ENCODE peak calls at places on chromosomes 4 and X, in seven cellular contexts. I is SK-N-SH, P is transverse colon, R is upper lobe of left lung, V is GM12878, Q is HCT116, B is endothelial cell of umbilical vein. F is an unnamed sample. For H3K4me1 and H3K9me3, the result is how much of the 10 kb centered on the place peaks cover.

GRCh38 chrX:134880866-134881265 is 109.9 kb upstream of the SMIM10 start:
- DNase-seq in I (no peak), Q (no peak), P (no peak), V (no peak), R (no peak), B (no peak), F (no peak)

GRCh38 chrX:11949291-11949690 is 189.0 kb upstream of the FRMPD4 start:
- DNase-seq in I (no peak), V (no peak), R (no peak), P (no peak), B (no peak), Q (no peak), F (no peak)

GRCh38 chrX:118211891-118212816 is 95.5 kb upstream of the KLHL13 start:
- DNase-seq in P (no peak), I (no peak), R (no peak), V (no peak), B (no peak), Q (no peak), F (no peak)

GRCh38 chr4:102759835-102760644 is 728 bp downstream of the MANBA start:
- DNase-seq in R (no peak), P (peak), V (peak), B (no peak), I (no peak), Q (no peak), F (no peak)

GRCh38 chr4:20580907-20581306 is 119.4 kb upstream of the PACRGL start:
- DNase-seq in P (no peak), V (no peak), I (no peak), B (no peak), Q (no peak), R (no peak), F (no peak)

GRCh38 chrX:151735219-151735618 is 673 bp downstream of the CNGA2 start:
- DNase-seq in Q (no peak), B (no peak), P (no peak), V (no peak), R (no peak), I (no peak), F (no peak)

GRCh38 chr4:183099537-183100297 is 660 bp downstream of the WWC2 start:
- DNase-seq in Q (no peak), I (no peak), R (peak), P (no peak), V (no peak), B (peak), F (no peak)

GRCh38 chr4:48639816-48640215 is 140.3 kb downstream of the FRYL start:
- DNase-seq in I (no peak), V (no peak), R (no peak), Q (no peak), B (no peak), P (no peak), F (no peak)

GRCh38 chrX:107700317-107700774 is 72.0 kb downstream of the PRPS1 start:
- DNase-seq in B (no peak), R (no peak), P (no peak), V (no peak), I (no peak), Q (no peak), F (no peak)

GRCh38 chr4:44661940-44662622 is 10.7 kb upstream of the YIPF7 start:
- DNase-seq in V (no peak), Q (no peak), B (no peak), I (no peak), R (no peak), P (no peak), F (no peak)

GRCh38 chr4:1480720-1481119 is 74.5 kb upstream of the NKX1-1 start:
- DNase-seq in Q (no peak), B (no peak), V (no peak), I (no peak), R (no peak), P (no peak), F (no peak)

GRCh38 chrX:47283015-47283771 is 50.4 kb downstream of the USP11 start:
- DNase-seq in P (no peak), I (peak), R (no peak), Q (no peak), B (no peak), V (no peak), F (peak)

GRCh38 chrX:1336331-1337143 is at the start of gene IL3RA:
- DNase-seq in P (peak), B (peak), Q (no peak), I (no peak), V (peak), R (no peak), F (no peak)
- TF ChIP-seq POLR2AphosphoS5 in P (peak), B (no peak), Q (no peak), I (no peak), V (peak), R (no peak), F (no peak)

GRCh38 chrX:10233696-10234095 is 76.9 kb downstream of the CLCN4 start:
- DNase-seq in B (no peak), V (no peak), Q (no peak), P (no peak), R (no peak), I (no peak), F (no peak)
- H3K4me1 ChIP-seq in B (under half), V (under half), Q (under half), P (under half), R (under half), I (under half), F (under half)

GRCh38 chr4:8044244-8044643 is 104.6 kb upstream of the AFAP1 start:
- DNase-seq in R (no peak), B (no peak), P (no peak), Q (no peak), I (no peak), V (no peak), F (no peak)

GRCh38 chr4:8043596-8043995 is 103.9 kb upstream of the AFAP1 start:
- DNase-seq in V (no peak), Q (no peak), R (peak), P (no peak), B (no peak), I (no peak), F (no peak)

GRCh38 chr4:8039290-8039689 is 99.6 kb upstream of the AFAP1 start:
- DNase-seq in R (peak), I (peak), B (peak), V (no peak), P (peak), Q (no peak), F (no peak)

GRCh38 chr4:8040607-8041006 is 100.9 kb upstream of the AFAP1 start:
- DNase-seq in R (no peak), V (no peak), Q (no peak), P (no peak), I (no peak), B (no peak), F (no peak)

GRCh38 chr4:8041868-8042267 is 102.2 kb upstream of the AFAP1 start:
- DNase-seq in B (no peak), P (no peak), R (no peak), V (no peak), I (no peak), Q (no peak), F (no peak)
- H3K9me3 ChIP-seq in B (under half), P (under half), R (under half), V (under half), I (under half), Q (under half), F (under half)

DNA sequence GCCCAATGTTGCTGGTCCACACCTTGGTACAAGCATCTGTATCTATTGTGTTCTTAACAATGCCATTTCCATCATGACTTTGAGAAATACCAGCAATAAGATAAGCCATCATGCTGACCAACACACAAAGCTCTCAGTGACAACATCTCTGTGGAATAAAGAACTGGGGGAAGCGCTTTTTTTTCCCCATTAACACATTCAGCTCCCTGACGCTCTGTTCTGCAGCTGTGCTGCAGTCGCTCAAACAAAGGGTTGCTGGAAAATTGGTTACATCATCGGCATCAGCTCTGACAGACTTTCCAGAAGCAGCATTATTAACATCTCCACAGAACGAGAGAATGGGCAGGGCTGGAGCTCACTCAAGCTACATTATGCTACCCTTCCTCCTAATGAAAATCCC is 39.9 kb downstream of the DCX start:
- DNase-seq in I (no peak), P (no peak), B (no peak), Q (no peak), R (no peak), V (no peak), F (no peak)
- TF ChIP-seq POLR2AphosphoS5 in I (no peak), P (no peak), B (no peak), Q (no peak), R (no peak), V (no peak), F (no peak)

GRCh38 chr4:113636877-113637276 is 124.7 kb downstream of the CAMK2D start:
- DNase-seq in V (no peak), R (no peak), P (no peak), I (no peak), Q (no peak), B (no peak), F (no peak)

GRCh38 chr4:113637823-113638691 is 123.5 kb downstream of the CAMK2D start:
- DNase-seq in P (no peak), Q (no peak), V (no peak), B (no peak), I (no peak), R (no peak), F (no peak)

GRCh38 chr4:113635739-113636437 is 125.7 kb downstream of the CAMK2D start:
- DNase-seq in I (no peak), Q (no peak), B (no peak), V (no peak), P (no peak), R (no peak), F (no peak)

GRCh38 chr4:113637363-113637762 is 124.2 kb downstream of the CAMK2D start:
- DNase-seq in I (no peak), V (no peak), B (no peak), P (no peak), Q (no peak), R (no peak), F (no peak)

GRCh38 chr4:113636438-113636818 is 125.1 kb downstream of the CAMK2D start:
- DNase-seq in R (no peak), Q (no peak), B (no peak), I (no peak), P (no peak), V (no peak), F (no peak)
- H3K4me1 ChIP-seq in R (under half), Q (under half), B (under half), I (under half), P (under half), V (half or more), F (under half)

GRCh38 chrX:67346225-67346624 is 197.6 kb upstream of the AR start:
- DNase-seq in V (no peak), I (no peak), B (no peak), P (no peak), Q (no peak), R (no peak), F (no peak)

GRCh38 chrX:67342138-67342537 is 201.7 kb upstream of the AR start:
- DNase-seq in B (no peak), R (no peak), I (no peak), V (no peak), P (no peak), Q (no peak), F (no peak)

GRCh38 chrX:67347145-67347544 is 196.7 kb upstream of the AR start:
- DNase-seq in P (no peak), V (no peak), I (no peak), R (no peak), Q (no peak), B (no peak), F (no peak)

GRCh38 chrX:67351411-67351810 is 192.4 kb upstream of the AR start:
- DNase-seq in R (no peak), B (no peak), V (no peak), Q (no peak), P (no peak), I (no peak), F (no peak)

DNA sequence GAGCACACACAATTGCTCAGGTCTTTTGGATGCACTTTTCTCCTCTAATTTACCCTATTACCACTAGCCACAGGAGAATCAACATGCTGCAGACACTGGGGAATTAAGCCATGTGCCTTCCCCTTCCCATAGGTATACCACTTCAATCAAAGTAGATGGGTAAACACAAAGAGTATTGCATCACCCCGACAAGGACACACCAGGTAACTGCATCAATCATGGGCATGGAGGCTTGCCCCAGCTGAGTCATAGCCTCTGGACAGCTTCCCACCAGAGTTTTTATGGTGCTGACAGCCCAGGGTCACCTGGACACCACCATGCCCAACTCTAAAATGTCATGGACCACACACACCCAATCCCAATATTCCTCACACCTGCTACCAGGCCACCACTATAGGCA is 197.2 kb upstream of the AR start:
- DNase-seq in B (no peak), P (no peak), V (no peak), R (no peak), I (no peak), Q (no peak), F (no peak)
- H3K9me3 ChIP-seq in B (under half), P (under half), V (under half), R (under half), I (under half), Q (under half), F (under half)

GRCh38 chr4:156764846-156765245 is 206.8 kb downstream of the PDGFC start:
- DNase-seq in Q (no peak), P (no peak), V (no peak), I (no peak), R (no peak), B (no peak), F (no peak)

GRCh38 chr4:156762851-156763250 is 208.7 kb downstream of the PDGFC start:
- DNase-seq in I (no peak), Q (no peak), V (no peak), R (no peak), B (no peak), P (no peak), F (no peak)

GRCh38 chr4:156765277-156765676 is 206.3 kb downstream of the PDGFC start:
- DNase-seq in I (no peak), B (no peak), Q (no peak), V (no peak), P (no peak), R (no peak), F (no peak)

GRCh38 chr4:156764145-156764544 is 207.5 kb downstream of the PDGFC start:
- DNase-seq in I (no peak), P (no peak), Q (no peak), R (no peak), B (no peak), V (no peak), F (no peak)

DNA sequence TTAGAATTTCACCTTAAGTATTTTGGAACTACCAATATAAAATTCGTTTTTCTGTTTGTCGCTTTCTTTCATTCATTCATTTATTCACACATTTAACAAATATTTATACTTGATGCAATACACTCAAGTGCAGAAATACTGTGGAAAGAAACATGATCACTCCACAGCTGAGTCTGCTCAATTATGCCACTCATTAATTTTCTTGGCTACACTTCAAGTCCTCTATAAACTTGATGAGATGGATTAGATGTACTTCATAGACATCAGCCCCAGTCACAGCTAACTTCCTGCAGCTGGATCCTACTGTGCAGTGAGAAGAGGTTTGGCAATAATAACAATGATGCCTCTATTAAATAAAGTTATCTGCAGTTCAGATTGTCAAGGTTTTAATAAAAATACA is 208.1 kb downstream of the PDGFC start:
- DNase-seq in R (no peak), B (peak), I (peak), P (no peak), V (no peak), Q (no peak), F (no peak)
- TF ChIP-seq POLR2AphosphoS5 in R (no peak), B (no peak), I (no peak), P (no peak), V (no peak), Q (no peak), F (no peak)

DNA sequence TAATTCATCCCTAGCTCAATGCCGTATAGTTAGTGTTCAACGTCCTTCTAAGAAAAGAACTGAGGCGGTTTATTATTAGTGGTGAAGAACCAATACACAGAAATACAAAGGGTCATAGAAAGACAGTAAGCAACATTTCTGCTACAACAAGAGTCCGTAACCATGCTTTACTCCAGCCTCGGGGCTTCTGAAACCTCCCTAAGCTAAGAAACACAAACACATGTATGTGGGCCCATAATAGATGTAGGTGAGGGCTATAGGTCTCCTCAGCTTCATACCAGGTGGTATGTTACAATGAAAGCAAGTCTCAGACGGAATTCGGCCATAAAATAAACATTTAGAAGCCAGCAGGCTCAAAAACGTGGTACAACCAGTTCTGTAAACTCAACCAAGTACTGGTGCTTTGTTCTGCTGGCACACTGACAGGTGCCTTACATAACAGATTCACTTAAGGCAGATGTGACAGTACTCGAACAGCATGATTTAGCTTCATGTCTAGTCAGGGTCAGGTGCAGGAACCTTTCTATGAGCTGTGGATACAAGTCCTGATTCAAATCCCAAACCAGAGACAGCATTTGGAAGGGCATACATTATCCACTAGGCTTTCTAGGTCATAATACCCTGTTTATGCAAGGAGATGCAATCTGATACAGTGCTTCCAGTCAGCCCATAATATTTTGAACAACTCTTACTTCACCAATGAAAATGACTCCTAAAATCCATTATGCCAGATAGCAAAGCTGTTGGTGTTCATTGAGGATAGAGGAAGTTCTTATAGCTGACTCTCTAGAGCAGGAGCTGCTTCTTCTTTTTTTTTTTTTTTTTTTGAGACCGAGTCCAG is 113.7 kb upstream of the ENPP6 start:
- DNase-seq in R (no peak), B (no peak), Q (no peak), I (no peak), P (peak), V (no peak), F (peak)
- H3K4me1 ChIP-seq in R (under half), B (under half), Q (under half), I (under half), P (under half), V (under half), F (under half)

DNA sequence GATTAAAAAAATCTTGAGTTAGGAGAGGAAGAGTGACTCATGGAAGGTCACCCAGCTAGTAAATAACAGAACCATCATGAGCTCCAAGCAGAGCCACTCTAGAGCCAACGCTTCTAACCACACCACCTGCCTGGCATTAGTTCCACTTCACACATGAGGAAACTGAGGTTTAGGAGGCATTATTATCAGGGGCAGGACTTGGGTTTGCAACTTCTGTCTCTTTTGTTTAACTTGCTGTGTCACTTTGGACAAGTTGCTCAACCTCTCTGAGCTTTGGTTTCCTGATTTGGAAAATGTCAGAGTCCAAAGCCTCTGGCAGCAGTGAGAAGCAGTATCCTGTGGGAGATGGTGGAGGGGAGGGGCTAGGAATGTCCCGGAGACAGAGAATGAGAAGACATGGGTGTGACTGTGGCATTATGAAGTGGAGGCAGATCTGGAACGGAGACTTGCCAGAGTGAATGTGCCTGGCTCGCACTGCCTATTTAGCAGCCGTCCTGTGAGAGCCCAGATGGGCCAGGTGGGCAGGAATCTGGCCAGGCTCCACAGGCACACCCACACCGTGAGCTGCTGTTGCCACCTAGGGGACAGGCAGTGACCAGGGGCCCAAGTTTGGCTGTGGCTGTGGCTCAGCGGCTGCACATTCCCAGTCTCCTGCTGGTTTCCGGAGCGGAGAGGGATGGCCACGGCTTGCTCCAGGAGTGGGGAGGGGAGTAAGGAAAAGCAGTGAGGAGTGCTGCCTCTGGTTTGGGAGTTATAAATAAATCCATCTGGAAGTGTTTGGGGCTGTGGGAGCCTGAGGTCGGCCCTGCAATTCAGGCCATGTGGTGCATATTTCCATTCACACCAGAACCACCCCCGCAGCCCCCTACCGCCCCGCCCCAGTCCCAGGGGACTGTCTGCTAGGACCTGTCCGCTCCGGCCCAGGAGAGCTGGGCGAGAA is 93.4 kb downstream of the NHSL2 start:
- DNase-seq in B (peak), I (peak), P (no peak), V (no peak), R (peak), Q (peak), F (no peak)
- H3K9me3 ChIP-seq in B (under half), I (under half), P (under half), V (under half), R (under half), Q (under half), F (under half)